ENCODE peak calls at places on chromosomes 13 and 19, in five cellular contexts. R is stimulated activated CD4-positive, alpha-beta T cell treated with anti-CD3 and anti-CD28 coated beads, Interleukin-1b, Interleukin-23, amount 100 ng/mL, for 48 hours; X is NCI-H187; J is AG04449; M is SW480. V is an unnamed sample.

GRCh38 chr19:40210919-40211318 is 7.3 kb downstream of the TTC9B start:
- DNase-seq in J (no peak), X (no peak), M (no peak), R (no peak), V (no peak)

GRCh38 chr19:929523-930258 is 3.9 kb downstream of the ARID3A start:
- DNase-seq in J (no peak), X (no peak), R (no peak), M (no peak), V (peak; percentile 59)

GRCh38 chr19:29878973-29879654 is 62.9 kb upstream of the URI1 start:
- DNase-seq in R (no peak), J (no peak), M (peak; percentile 84), X (no peak), V (peak; percentile 33)

GRCh38 chr13:109795021-109795420 is 8.6 kb upstream of the IRS2 start:
- DNase-seq in M (no peak), R (no peak), X (no peak), J (no peak), V (peak; percentile 89)

GRCh38 chr19:33194884-33195710 is 967 bp downstream of the LRP3 start:
- DNase-seq in M (peak; percentile 46), X (no peak), R (no peak), J (no peak), V (no peak)

GRCh38 chr13:110907951-110908898 is 6.6 kb downstream of the ANKRD10 start:
- DNase-seq in R (no peak), M (peak; percentile 98), X (no peak), J (no peak), V (peak; percentile 41)

GRCh38 chr19:7975037-7975436 is 30.4 kb downstream of the ELAVL1 start:
- DNase-seq in J (no peak), X (no peak), R (no peak), M (no peak), V (no peak)

GRCh38 chr13:45393941-45394570 is 24.1 kb downstream of the SLC25A30 start:
- DNase-seq in R (peak; percentile 20), X (no peak), J (no peak), M (peak; percentile 69), V (peak; percentile 9)

GRCh38 chr13:74424455-74424854 is 290.3 kb upstream of the KLF12 start:
- DNase-seq in X (no peak), J (no peak), M (no peak), R (no peak), V (no peak)

GRCh38 chr13:23766199-23766771 is 122.9 kb downstream of the MIPEP start:
- DNase-seq in J (no peak), X (no peak), M (no peak), R (no peak), V (no peak)

GRCh38 chr13:29925457-29925856 is 75.0 kb upstream of the UBL3 start:
- DNase-seq in J (no peak), X (no peak), R (no peak), M (peak; percentile 64), V (peak; percentile 46)

GRCh38 chr19:13103961-13104847 is 1.5 kb upstream of the LYL1 start:
- DNase-seq in M (no peak), R (peak; percentile 64), X (no peak), J (no peak), V (peak; percentile 43)

GRCh38 chr13:70668293-70668692 is 560.0 kb upstream of the KLHL1 start:
- DNase-seq in R (no peak), X (peak; percentile 27), J (no peak), M (peak; percentile 82), V (no peak)

GRCh38 chr13:98482476-98483444 is 94.1 kb downstream of the STK24 start:
- DNase-seq in M (no peak), R (no peak), X (no peak), J (no peak), V (no peak)

GRCh38 chr19:19525611-19526380 is 2.9 kb upstream of the YJEFN3 start:
- DNase-seq in R (no peak), M (no peak), J (no peak), X (no peak), V (no peak)

GRCh38 chr19:11986754-11987153 is 21.9 kb downstream of the ZNF763 start:
- DNase-seq in R (no peak), J (no peak), X (no peak), M (no peak), V (peak; percentile 7)

GRCh38 chr19:39103151-39103550 is 19.0 kb downstream of the ACP7 start:
- DNase-seq in X (no peak), J (no peak), M (no peak), R (no peak), V (no peak)